ENCODE peak calls at places on chromosomes 11 and 22, in four cellular contexts. C is PC-9, E is transverse colon, Z is heart right ventricle. O is an unnamed sample.

GRCh38 chr11:75644370-75644769 is 24.5 kb downstream of the MAP6 start:
- DNase-seq in C (no peak), E (no peak), Z (no peak), O (no peak)

GRCh38 chr11:122198291-122198983 is 82.4 kb upstream of the BLID start:
- DNase-seq in C (no peak), E (no peak), Z (no peak), O (no peak)

GRCh38 chr11:129291556-129291955 is 84.1 kb upstream of the BARX2 start:
- DNase-seq in C (no peak), E (no peak), Z (no peak), O (peak; percentile 69)

GRCh38 chr11:35619754-35620640 is 1.7 kb downstream of the FJX1 start:
- DNase-seq in C (peak; percentile 70), E (peak; percentile 8), Z (peak; percentile 34), O (no peak)

GRCh38 chr11:14300661-14301304 is 58.2 kb downstream of the RRAS2 start:
- DNase-seq in C (peak; percentile 44), E (peak; percentile 48), Z (peak; percentile 52), O (no peak)

GRCh38 chr22:45906946-45907345 is 70.0 kb downstream of the WNT7B start:
- DNase-seq in C (no peak), E (no peak), Z (no peak), O (no peak)

GRCh38 chr11:132848336-132848735 is 684.0 kb downstream of the OPCML start:
- DNase-seq in C (no peak), E (no peak), Z (no peak), O (no peak)

GRCh38 chr22:44685384-44686056 is 16.5 kb upstream of the PRR5 start:
- DNase-seq in C (no peak), E (peak; percentile 72), Z (no peak), O (no peak)

GRCh38 chr11:70233511-70233919 is 30.4 kb downstream of the FADD start:
- DNase-seq in C (peak; percentile 100), E (peak; percentile 39), Z (no peak), O (no peak)

GRCh38 chr11:126725521-126725920 is 275.0 kb downstream of the KIRREL3 start:
- DNase-seq in C (no peak), E (no peak), Z (no peak), O (no peak)

GRCh38 chr22:37557321-37558001 is 2.8 kb upstream of the CDC42EP1 start:
- DNase-seq in C (no peak), E (no peak), Z (no peak), O (no peak)
- H3K27me3 ChIP-seq in C (no peaks in the 10 kb centered on the region), E (no peaks in the 10 kb centered on the region), Z (no peaks in the 10 kb centered on the region), O (no peaks in the 10 kb centered on the region)

DNA sequence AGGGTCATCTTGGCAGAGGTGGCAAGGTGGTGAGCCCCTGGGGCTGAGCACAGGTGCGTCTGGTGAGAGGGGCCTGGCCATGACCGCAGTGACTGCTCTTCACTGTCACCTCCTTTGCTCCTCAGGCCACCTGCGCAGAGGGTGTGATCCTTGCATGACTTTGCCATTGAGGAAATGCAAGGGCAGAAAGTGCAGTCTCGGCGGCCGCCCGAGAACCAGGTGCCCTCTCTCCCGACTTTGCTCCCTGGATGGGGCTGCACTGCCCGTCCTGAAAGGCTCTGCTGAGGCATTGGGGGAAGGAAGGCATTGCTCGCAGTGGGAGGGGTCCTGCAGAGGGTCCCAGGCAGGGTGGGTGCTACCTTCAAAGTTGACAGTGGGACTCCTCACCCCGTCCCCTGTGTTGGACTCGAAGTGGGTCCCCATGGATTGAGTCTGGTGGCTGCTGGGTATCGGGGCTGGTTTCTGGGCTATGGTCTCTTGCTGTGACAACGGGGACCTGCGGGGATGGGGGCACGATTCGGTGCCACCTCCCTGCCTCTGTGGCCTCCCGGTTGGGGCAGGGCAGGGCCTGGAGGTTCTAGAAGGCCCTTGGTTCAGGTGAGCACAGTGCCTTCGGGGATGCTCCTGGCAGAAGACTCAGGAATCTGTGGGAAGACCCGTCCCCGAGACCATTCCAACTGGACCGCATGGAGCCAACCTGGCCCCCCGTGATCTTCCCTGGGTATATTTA is 1239.4 kb downstream of the BRD1 start:
- DNase-seq in C (no peak), E (no peak), Z (no peak), O (no peak)
- H3K9me3 ChIP-seq in C (peaks cover 7% of the 10 kb centered on the region), E (no peaks in the 10 kb centered on the region), Z (no peaks in the 10 kb centered on the region), O (no peaks in the 10 kb centered on the region)

DNA sequence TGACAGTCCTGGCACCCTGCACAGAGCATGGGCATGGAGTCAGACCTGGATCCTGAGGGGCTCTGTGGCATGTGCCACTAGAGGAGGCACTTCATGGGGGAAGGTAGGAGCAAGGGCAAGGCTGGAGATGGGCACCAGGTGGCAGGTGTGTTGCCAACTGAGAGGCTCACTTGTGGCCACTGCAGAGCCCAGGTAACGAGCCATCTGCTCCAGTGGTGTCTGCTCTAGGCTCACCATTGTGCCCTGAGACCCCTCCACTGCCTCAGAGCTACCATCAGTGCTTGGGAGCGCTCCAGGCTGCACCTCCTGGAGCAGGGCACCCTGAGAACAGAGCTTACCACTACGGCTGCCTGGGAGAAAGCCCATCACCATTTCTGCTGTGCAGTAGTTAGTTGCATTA is 1.3 kb upstream of the ZDHHC8 start:
- DNase-seq in C (no peak), E (no peak), Z (no peak), O (no peak)
- TF ChIP-seq CTCF in C (no peak), E (no peak), Z (no peak), O (no peak)

DNA sequence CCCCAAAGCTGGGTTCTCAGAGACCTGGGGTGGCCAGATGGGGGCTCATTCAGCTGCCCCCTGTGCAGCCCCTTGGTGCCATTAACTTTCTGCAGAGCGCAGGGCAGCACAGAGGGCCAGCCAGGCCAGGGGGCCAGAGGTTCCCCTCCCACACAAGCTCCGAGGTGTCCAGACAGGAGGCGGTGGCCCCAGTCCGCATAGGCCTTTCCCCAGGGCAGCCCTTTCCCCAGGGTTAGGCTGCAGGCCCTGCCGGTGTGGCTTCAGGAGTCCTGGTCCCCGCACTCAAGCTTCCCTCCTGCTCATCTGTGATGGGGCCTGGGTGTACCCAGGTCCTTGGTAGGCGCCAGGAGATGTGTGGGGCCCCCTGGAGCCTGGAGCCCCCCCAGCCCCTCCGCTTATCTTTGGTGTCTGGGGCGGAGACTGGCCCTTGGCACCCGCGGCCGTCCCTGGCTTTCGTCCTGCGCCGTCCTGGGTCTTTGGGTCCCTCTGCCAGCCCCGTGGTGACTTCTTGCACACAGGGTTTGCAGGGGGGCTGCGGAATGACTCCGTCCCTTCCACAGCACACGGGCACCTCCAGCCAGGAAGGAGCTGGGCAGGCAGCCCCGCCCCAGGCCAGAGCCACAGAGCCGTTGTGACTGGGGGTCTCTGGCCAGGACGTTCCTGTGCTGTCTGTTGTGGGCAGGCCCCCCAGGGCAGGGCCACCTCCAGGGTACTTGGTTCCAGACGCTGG is 8.9 kb downstream of the BRSK2 start:
- DNase-seq in C (no peak), E (no peak), Z (no peak), O (no peak)
- H3K27me3 ChIP-seq in C (peaks cover 29% of the 10 kb centered on the region), E (peaks cover 50% of the 10 kb centered on the region), Z (no peaks in the 10 kb centered on the region), O (no peaks in the 10 kb centered on the region)

GRCh38 chr11:97345031-97345430 is 955.2 kb downstream of the JRKL start:
- DNase-seq in C (no peak), E (no peak), Z (no peak), O (no peak)

DNA sequence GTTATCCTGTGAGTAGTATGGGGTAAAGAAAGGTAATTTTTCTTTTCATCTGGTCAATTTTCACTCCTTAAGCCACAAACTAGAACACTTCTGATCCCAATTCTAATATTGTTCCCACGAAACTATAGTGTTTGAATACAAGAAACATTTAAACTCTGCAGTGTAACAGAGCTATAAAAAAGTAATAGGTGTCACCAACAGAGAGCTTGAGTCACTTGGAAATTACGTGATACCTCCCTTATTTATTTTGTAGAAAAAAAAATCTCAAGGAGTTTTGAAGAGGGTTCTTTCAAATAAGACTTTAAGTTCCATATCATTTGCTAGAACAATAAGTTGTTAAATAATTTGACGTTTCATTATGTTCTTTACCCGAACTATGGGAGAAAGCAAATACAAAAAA is 959.4 kb downstream of the JRKL start:
- DNase-seq in C (no peak), E (no peak), Z (no peak), O (no peak)
- H3K9me3 ChIP-seq in C (no peaks in the 10 kb centered on the region), E (no peaks in the 10 kb centered on the region), Z (no peaks in the 10 kb centered on the region), O (no peaks in the 10 kb centered on the region)

GRCh38 chr11:46677991-46678740 is 22.3 kb downstream of the ARHGAP1 start:
- DNase-seq in C (no peak), E (no peak), Z (no peak), O (no peak)
- TF ChIP-seq CTCF in C (no peak), E (no peak), Z (no peak), O (no peak)